ENCODE peak calls at places on chromosome 2, in ten cellular contexts. H, N, W, E, R, S, Z, K, C and V are unnamed samples.

GRCh38 chr2:109513749-109514588 is 99.8 kb downstream of the SEPTIN10 start:
- DNase-seq in H (no peak), N (peak), W (no peak), E (peak), R (no peak), S (no peak), Z (no peak), K (no peak), C (no peak), V (no peak)

GRCh38 chr2:88903744-88904353 is 212.4 kb downstream of the RPIA start:
- DNase-seq in H (peak), N (no peak), W (no peak), E (peak), R (no peak), S (peak), Z (no peak), K (peak), C (peak), V (peak)

GRCh38 chr2:164495491-164496223 is 125.6 kb downstream of the GRB14 start:
- DNase-seq in H (peak), N (peak), W (no peak), E (peak), R (no peak), S (peak), Z (no peak), K (no peak), C (peak), V (peak)

GRCh38 chr2:229201522-229201921 is 69.6 kb downstream of the PID1 start:
- DNase-seq in H (no peak), N (no peak), W (no peak), E (no peak), R (no peak), S (no peak), Z (no peak), K (no peak), C (no peak), V (no peak)

GRCh38 chr2:142944721-142945120 is 67.3 kb downstream of the KYNU start:
- DNase-seq in H (no peak), N (no peak), W (no peak), E (no peak), R (no peak), S (no peak), Z (no peak), K (no peak), C (no peak), V (no peak)

GRCh38 chr2:228646061-228646460 is 464.6 kb upstream of the SPHKAP start:
- DNase-seq in H (no peak), N (no peak), W (no peak), E (peak), R (no peak), S (no peak), Z (no peak), K (no peak), C (no peak), V (no peak)

GRCh38 chr2:97840198-97840597 is 126.8 kb downstream of the ZAP70 start:
- DNase-seq in H (no peak), N (no peak), W (no peak), E (no peak), R (no peak), S (no peak), Z (no peak), K (no peak), C (no peak), V (no peak)

GRCh38 chr2:225319872-225320271 is 79.6 kb upstream of the NYAP2 start:
- DNase-seq in H (no peak), N (no peak), W (no peak), E (no peak), R (no peak), S (no peak), Z (no peak), K (no peak), C (no peak), V (no peak)

GRCh38 chr2:199315299-199316179 is 142.2 kb downstream of the SATB2 start:
- DNase-seq in H (peak), N (no peak), W (no peak), E (no peak), R (no peak), S (no peak), Z (no peak), K (no peak), C (no peak), V (no peak)

GRCh38 chr2:36371963-36372391 is 16.4 kb downstream of the CRIM1 start:
- DNase-seq in H (peak), N (no peak), W (peak), E (peak), R (peak), S (no peak), Z (no peak), K (no peak), C (no peak), V (no peak)

GRCh38 chr2:8615252-8616083 is 66.4 kb upstream of the ID2 start:
- DNase-seq in H (no peak), N (no peak), W (no peak), E (no peak), R (no peak), S (no peak), Z (no peak), K (no peak), C (no peak), V (no peak)

GRCh38 chr2:45184606-45185005 is 175.4 kb upstream of the SIX2 start:
- DNase-seq in H (no peak), N (peak), W (peak), E (peak), R (no peak), S (no peak), Z (no peak), K (no peak), C (no peak), V (no peak)

GRCh38 chr2:70089220-70089945 is 2.1 kb downstream of the PCBP1 start:
- DNase-seq in H (peak), N (no peak), W (peak), E (no peak), R (no peak), S (peak), Z (no peak), K (no peak), C (no peak), V (no peak)

GRCh38 chr2:238911376-238912227 is 63.7 kb downstream of the TWIST2 start:
- DNase-seq in H (no peak), N (no peak), W (peak), E (no peak), R (no peak), S (no peak), Z (no peak), K (no peak), C (no peak), V (no peak)

GRCh38 chr2:16687949-16688348 is 22.3 kb upstream of the CYRIA start:
- DNase-seq in H (no peak), N (no peak), W (no peak), E (no peak), R (no peak), S (no peak), Z (no peak), K (no peak), C (no peak), V (no peak)

GRCh38 chr2:66427219-66427768 is 7.6 kb upstream of the MEIS1 start:
- DNase-seq in H (no peak), N (no peak), W (no peak), E (no peak), R (no peak), S (no peak), Z (no peak), K (no peak), C (no peak), V (no peak)

GRCh38 chr2:120525056-120526046 is 179.4 kb downstream of the INHBB start:
- DNase-seq in H (peak), N (peak), W (no peak), E (no peak), R (no peak), S (no peak), Z (peak), K (no peak), C (no peak), V (no peak)

GRCh38 chr2:179594268-179595112 is 266.9 kb downstream of the ZNF385B start:
- DNase-seq in H (no peak), N (no peak), W (no peak), E (no peak), R (no peak), S (no peak), Z (no peak), K (no peak), C (no peak), V (no peak)

GRCh38 chr2:234863043-234863934 is 88.5 kb upstream of the SH3BP4 start:
- DNase-seq in H (peak), N (peak), W (peak), E (peak), R (peak), S (no peak), Z (no peak), K (no peak), C (peak), V (peak)

GRCh38 chr2:23436346-23437099 is 51.5 kb downstream of the KLHL29 start:
- DNase-seq in H (no peak), N (no peak), W (peak), E (no peak), R (no peak), S (no peak), Z (no peak), K (no peak), C (no peak), V (no peak)

GRCh38 chr2:232073031-232073430 is 111.5 kb downstream of the DIS3L2 start:
- DNase-seq in H (no peak), N (no peak), W (no peak), E (no peak), R (no peak), S (no peak), Z (no peak), K (no peak), C (no peak), V (no peak)

GRCh38 chr2:64525323-64525625 is 1.1 kb downstream of the AFTPH start:
- DNase-seq in H (no peak), N (no peak), W (no peak), E (no peak), R (no peak), S (no peak), Z (no peak), K (no peak), C (no peak), V (no peak)

GRCh38 chr2:151166410-151166809 is 95.3 kb downstream of the RBM43 start:
- DNase-seq in H (no peak), N (no peak), W (no peak), E (no peak), R (no peak), S (no peak), Z (no peak), K (no peak), C (no peak), V (no peak)

GRCh38 chr2:96701636-96702035 is 38.2 kb downstream of the LMAN2L start:
- DNase-seq in H (no peak), N (no peak), W (peak), E (no peak), R (no peak), S (no peak), Z (no peak), K (no peak), C (no peak), V (no peak)

GRCh38 chr2:218781691-218782528 is at the start of gene CYP27A1:
- DNase-seq in H (peak), N (no peak), W (peak), E (no peak), R (peak), S (peak), Z (peak), K (no peak), C (peak), V (no peak)

GRCh38 chr2:5694016-5694690 is 2.0 kb downstream of the SOX11 start:
- DNase-seq in H (peak), N (no peak), W (no peak), E (no peak), R (no peak), S (peak), Z (no peak), K (no peak), C (peak), V (no peak)

GRCh38 chr2:223165423-223166214 is 113.6 kb downstream of the KCNE4 start:
- DNase-seq in H (no peak), N (no peak), W (no peak), E (no peak), R (no peak), S (no peak), Z (no peak), K (no peak), C (no peak), V (no peak)

GRCh38 chr2:231300020-231300721 is 95.3 kb upstream of the B3GNT7 start:
- DNase-seq in H (no peak), N (no peak), W (peak), E (no peak), R (peak), S (no peak), Z (no peak), K (no peak), C (no peak), V (no peak)

GRCh38 chr2:46937457-46937856 is 21.9 kb upstream of the MCFD2 start:
- DNase-seq in H (no peak), N (no peak), W (peak), E (no peak), R (no peak), S (no peak), Z (no peak), K (no peak), C (no peak), V (no peak)